ENCODE peak calls at places on chromosome 13, in nine cellular contexts. I is M059J; T is cardiac fibroblast; D is activated T-helper 9 cell treated with anti-CD3 and anti-CD28 coated beads, Interleukin-2, amount 50 U/mL, for 16 hours; S is stimulated activated CD8-positive, alpha-beta memory T cell treated with anti-CD3 and anti-CD28 coated beads, Interleukin-15, amount 100 ng/mL, for 48 hours; U is omental fat pad; Y is ELR; K is posterior cingulate gyrus; P is heart left ventricle. C is an unnamed sample.

GRCh38 chr13:27954406-27954851 is 14.7 kb downstream of the CDX2 start:
- DNase-seq in Y (peak; percentile 43), U (no peak), T (no peak), K (no peak), S (no peak), I (no peak), P (no peak), D (no peak), C (peak; percentile 86)

GRCh38 chr13:98909016-98909415 is 68.8 kb downstream of the DOCK9 start:
- DNase-seq in Y (peak; percentile 82), S (no peak), P (no peak), U (no peak), K (no peak), T (peak; percentile 75), D (peak; percentile 8), I (peak; percentile 44), C (no peak)

GRCh38 chr13:28349901-28350654 is 144.8 kb downstream of the FLT1 start:
- DNase-seq in T (no peak), S (no peak), U (no peak), I (no peak), P (peak; percentile 44), K (no peak), Y (no peak), D (no peak), C (no peak)

GRCh38 chr13:113599396-113599795 is 14.8 kb downstream of the TFDP1 start:
- DNase-seq in D (no peak), K (no peak), T (no peak), S (no peak), U (no peak), I (no peak), P (no peak), Y (no peak), C (peak; percentile 50)

GRCh38 chr13:81406639-81407292 is 1065.8 kb upstream of the SPRY2 start:
- DNase-seq in S (no peak), T (no peak), D (no peak), K (no peak), I (no peak), Y (peak; percentile 6), P (no peak), U (no peak), C (no peak)

GRCh38 chr13:93411281-93411680 is 184.7 kb downstream of the GPC6 start:
- DNase-seq in K (no peak), T (no peak), S (no peak), Y (no peak), P (no peak), D (no peak), U (no peak), I (no peak), C (no peak)

GRCh38 chr13:112341446-112341845 is 34.7 kb upstream of the SPACA7 start:
- DNase-seq in P (no peak), T (no peak), K (no peak), D (no peak), I (no peak), U (no peak), Y (no peak), S (no peak), C (no peak)

GRCh38 chr13:37640499-37640898 is 41.9 kb upstream of the POSTN start:
- DNase-seq in I (peak; percentile 61), D (no peak), S (no peak), K (no peak), U (no peak), T (peak; percentile 89), Y (peak; percentile 79), P (no peak), C (peak; percentile 52)

GRCh38 chr13:39776439-39776838 is 121.0 kb downstream of the COG6 start:
- DNase-seq in D (no peak), U (no peak), P (no peak), K (no peak), T (peak; percentile 95), Y (peak; percentile 93), S (no peak), I (peak; percentile 89), C (peak; percentile 70)

GRCh38 chr13:44810067-44810840 is 179.0 kb downstream of the NUFIP1 start:
- DNase-seq in K (no peak), S (no peak), U (no peak), T (peak; percentile 27), I (no peak), D (no peak), P (peak; percentile 13), Y (no peak), C (no peak)

GRCh38 chr13:26600345-26600761 is 42.9 kb downstream of the WASF3 start:
- DNase-seq in Y (peak; percentile 10), K (no peak), I (no peak), T (peak; percentile 46), U (no peak), P (no peak), D (no peak), S (no peak), C (peak; percentile 81)

C was measured in osteoblast.